ENCODE peak calls at places on chromosomes 7 and 10, in nine cellular contexts. W is iPS-NIHi11, D is NCI-H82, K is neural crest cell, R is Ammon's horn, N is NCI-H2171 treated with DMSO at 0.1 percent for 48 hours, E is RWPE1, X is smooth muscle cell of the brain vasculature, T is NCI-H2081. L is an unnamed sample.

GRCh38 chr10:88113232-88113631 is 249.8 kb downstream of the PTEN start:
- DNase-seq in X (no peak), T (no peak), W (no peak), E (no peak), D (no peak), R (no peak), K (no peak), N (no peak), L (no peak)

GRCh38 chr7:17680943-17681351 is 259.3 kb downstream of the SNX13 start:
- DNase-seq in W (no peak), X (no peak), T (peak), R (no peak), K (no peak), E (no peak), N (peak), D (peak), L (no peak)

GRCh38 chr7:2312272-2312929 is 1.8 kb downstream of the SNX8 start:
- DNase-seq in W (no peak), X (no peak), K (no peak), D (no peak), E (no peak), R (no peak), T (no peak), N (no peak), L (no peak)

GRCh38 chr7:28296571-28297483 is 115.5 kb upstream of the CREB5 start:
- DNase-seq in N (no peak), X (no peak), E (no peak), D (peak), K (peak), R (no peak), W (peak), T (no peak), L (no peak)

GRCh38 chr10:115398026-115398425 is 304.9 kb downstream of the ATRNL1 start:
- DNase-seq in E (no peak), K (no peak), D (no peak), W (no peak), N (no peak), R (no peak), X (no peak), T (no peak), L (no peak)

GRCh38 chr10:5659702-5660528 is 6.5 kb downstream of the ASB13 start:
- DNase-seq in N (no peak), E (peak), T (no peak), D (no peak), W (no peak), K (no peak), R (no peak), X (no peak), L (no peak)

GRCh38 chr7:132899833-132900232 is 182.1 kb downstream of the CHCHD3 start:
- DNase-seq in X (no peak), R (no peak), W (no peak), T (no peak), N (no peak), E (no peak), K (no peak), D (no peak), L (no peak)

GRCh38 chr10:13787015-13787421 is 200.3 kb downstream of the PRPF18 start:
- DNase-seq in E (peak), X (no peak), R (no peak), N (no peak), W (no peak), D (no peak), K (no peak), T (no peak), L (peak)

GRCh38 chr7:105808703-105809590 is 67.5 kb downstream of the ATXN7L1 start:
- DNase-seq in R (peak), X (no peak), E (peak), K (no peak), T (no peak), W (no peak), N (no peak), D (no peak), L (peak)

GRCh38 chr10:3548702-3549101 is 236.3 kb downstream of the KLF6 start:
- DNase-seq in W (no peak), K (no peak), D (no peak), N (no peak), E (no peak), R (no peak), T (no peak), X (no peak), L (no peak)

GRCh38 chr10:43873717-43874116 is 225.0 kb upstream of the ZNF32 start:
- DNase-seq in W (no peak), X (no peak), R (no peak), K (no peak), N (no peak), E (no peak), T (no peak), D (no peak), L (no peak)

GRCh38 chr7:98295467-98296220 is 14.2 kb downstream of the BRI3 start:
- DNase-seq in N (no peak), K (no peak), E (no peak), W (no peak), X (no peak), R (no peak), T (no peak), D (no peak), L (no peak)

GRCh38 chr7:35991511-35992232 is 161.4 kb upstream of the EEPD1 start:
- DNase-seq in R (no peak), N (no peak), K (no peak), W (no peak), E (no peak), X (no peak), T (no peak), D (no peak), L (no peak)

GRCh38 chr7:112399501-112399900 is 50.8 kb upstream of the IFRD1 start:
- DNase-seq in K (no peak), E (no peak), X (peak), D (no peak), N (no peak), R (no peak), W (no peak), T (no peak), L (no peak)

GRCh38 chr7:108009873-108010272 is 6.9 kb upstream of the LAMB1 start:
- DNase-seq in R (no peak), X (no peak), W (no peak), N (no peak), K (no peak), T (no peak), D (no peak), E (no peak), L (no peak)

GRCh38 chr10:47050618-47051455 is 139.6 kb downstream of the PTPN20 start:
- DNase-seq in E (no peak), X (no peak), R (no peak), K (no peak), W (no peak), T (no peak), D (peak), N (no peak), L (no peak)

GRCh38 chr10:17562572-17562971 is 54.6 kb downstream of the HACD1 start:
- DNase-seq in D (no peak), E (no peak), R (no peak), T (peak), N (no peak), X (no peak), W (peak), K (no peak), L (no peak)

GRCh38 chr10:98308602-98309365 is 40.8 kb upstream of the LOXL4 start:
- DNase-seq in W (peak), X (no peak), T (no peak), D (peak), K (peak), N (peak), R (no peak), E (no peak), L (no peak)

GRCh38 chr7:14521183-14521582 is 381.4 kb downstream of the DGKB start:
- DNase-seq in N (no peak), D (no peak), X (no peak), T (no peak), K (no peak), W (no peak), E (no peak), R (no peak), L (no peak)

GRCh38 chr7:140230862-140231778 is 54.3 kb upstream of the KDM7A start:
- DNase-seq in K (peak), D (peak), X (no peak), W (peak), N (peak), R (no peak), E (no peak), T (peak), L (no peak)

GRCh38 chr7:139680676-139681462 is 96.9 kb downstream of the HIPK2 start:
- DNase-seq in X (no peak), E (peak), K (no peak), D (no peak), T (no peak), W (no peak), R (no peak), N (no peak), L (peak)

GRCh38 chr7:2824678-2825461 is 19.2 kb downstream of the GNA12 start:
- DNase-seq in E (no peak), N (no peak), X (no peak), D (no peak), T (peak), K (no peak), R (no peak), W (peak), L (no peak)

GRCh38 chr10:44479306-44479705 is 94.4 kb upstream of the CXCL12 start:
- DNase-seq in R (peak), T (no peak), N (no peak), D (no peak), W (peak), K (no peak), E (no peak), X (no peak), L (no peak)

GRCh38 chr10:52539463-52539862 is 225.4 kb downstream of the DKK1 start:
- DNase-seq in T (no peak), K (no peak), X (no peak), N (no peak), E (peak), R (no peak), W (no peak), D (no peak), L (peak)

GRCh38 chr7:133829336-133829897 is 297.7 kb upstream of the LRGUK start:
- DNase-seq in D (no peak), W (peak), K (no peak), X (no peak), T (no peak), R (no peak), N (no peak), E (no peak), L (no peak)

GRCh38 chr10:58641095-58641531 is 128.4 kb downstream of the BICC1 start:
- DNase-seq in D (peak), X (peak), T (peak), R (no peak), K (no peak), W (no peak), N (peak), E (peak), L (peak)

GRCh38 chr7:127844165-127844564 is 187.1 kb downstream of the LRRC4 start:
- DNase-seq in D (peak), T (no peak), W (no peak), K (no peak), R (no peak), E (no peak), X (no peak), N (no peak), L (no peak)

GRCh38 chr7:142626420-142627035 is 122.7 kb upstream of the PRSS1 start:
- DNase-seq in R (peak), T (peak), N (peak), D (peak), K (peak), E (no peak), X (no peak), W (peak), L (no peak)

GRCh38 chr10:122515588-122516231 is 44.8 kb upstream of the DMBT1 start:
- DNase-seq in W (no peak), E (no peak), X (no peak), N (no peak), D (no peak), T (no peak), K (no peak), R (no peak), L (no peak)

GRCh38 chr10:48317321-48317990 is 11.0 kb downstream of the MAPK8 start:
- DNase-seq in W (no peak), N (no peak), T (no peak), K (no peak), D (no peak), R (no peak), X (no peak), E (no peak), L (no peak)

GRCh38 chr7:43535031-43535451 is 47.9 kb upstream of the STK17A start:
- DNase-seq in D (no peak), R (no peak), E (no peak), K (no peak), N (no peak), W (no peak), X (peak), T (no peak), L (no peak)

GRCh38 chr7:73871163-73872011 is 10.4 kb downstream of the TMEM270 start:
- DNase-seq in N (no peak), E (no peak), X (no peak), W (peak), K (no peak), T (no peak), R (no peak), D (no peak), L (no peak)

GRCh38 chr7:140876519-140877248 is 48.0 kb downstream of the BRAF start:
- DNase-seq in K (no peak), N (no peak), W (no peak), T (no peak), D (no peak), X (peak), E (peak), R (no peak), L (peak)

GRCh38 chr7:44196450-44196872 is 4.3 kb upstream of the YKT6 start:
- DNase-seq in T (peak), W (peak), N (peak), X (no peak), R (peak), E (no peak), D (peak), K (peak), L (no peak)

GRCh38 chr7:125173571-125173970 is 243.9 kb upstream of the POT1 start:
- DNase-seq in X (no peak), R (no peak), K (no peak), N (no peak), E (no peak), T (no peak), W (no peak), D (no peak), L (no peak)

GRCh38 chr10:44390585-44391072 is 5.7 kb upstream of the CXCL12 start:
- DNase-seq in K (no peak), E (no peak), D (no peak), R (no peak), W (no peak), N (no peak), T (no peak), X (no peak), L (no peak)

GRCh38 chr7:104296900-104297299 is 31.5 kb upstream of the LHFPL3 start:
- DNase-seq in D (no peak), K (no peak), T (no peak), E (no peak), X (no peak), N (no peak), R (no peak), W (no peak), L (no peak)

GRCh38 chr7:155773531-155773930 is 38.7 kb downstream of the SHH start:
- DNase-seq in R (no peak), X (no peak), E (no peak), K (no peak), W (no peak), T (no peak), N (no peak), D (no peak), L (no peak)

GRCh38 chr7:137421389-137421788 is 77.9 kb upstream of the PTN start:
- DNase-seq in E (no peak), T (no peak), W (no peak), X (no peak), D (no peak), R (peak), K (no peak), N (no peak), L (no peak)

GRCh38 chr7:127885843-127886242 is 145.4 kb downstream of the LRRC4 start:
- DNase-seq in X (no peak), T (peak), N (peak), R (peak), W (no peak), D (peak), E (no peak), K (no peak), L (peak)

L was measured in pulmonary artery endothelial cell.